ENCODE peak calls at places on chromosomes 4 and X, in nine cellular contexts. T is Peyer's patch, Y is choroid plexus epithelial cell, B is NB4, S is right lobe of liver, C is heart left ventricle, G is brain microvascular endothelial cell, X is Karpas-422, F is lower leg skin. R is an unnamed sample.

GRCh38 chrX:131747173-131747572 is 203.3 kb downstream of the OR13H1 start:
- DNase-seq in T (peak), Y (no peak), B (no peak), S (peak), C (no peak), G (peak), X (peak), F (no peak), R (no peak)

GRCh38 chr4:72954811-72955210 is 114.7 kb downstream of the COX18 start:
- DNase-seq in T (no peak), Y (no peak), B (no peak), S (no peak), C (no peak), G (no peak), X (no peak), F (no peak), R (no peak)

GRCh38 chrX:125998432-125998831 is 167.7 kb downstream of the DCAF12L2 start:
- DNase-seq in T (no peak), Y (peak), B (peak), S (no peak), C (no peak), G (peak), X (peak), F (no peak), R (no peak)

GRCh38 chr4:67939195-67939594 is 24.1 kb downstream of the TMPRSS11A start:
- DNase-seq in T (no peak), Y (no peak), B (no peak), S (no peak), C (no peak), G (no peak), X (no peak), F (no peak), R (no peak)

GRCh38 chrX:132853040-132853439 is 105.4 kb downstream of the HS6ST2 start:
- DNase-seq in T (no peak), Y (peak), B (peak), S (no peak), C (no peak), G (peak), X (no peak), F (no peak), R (no peak)

GRCh38 chr4:33395731-33396485 is 2675.7 kb downstream of the PCDH7 start:
- DNase-seq in T (no peak), Y (no peak), B (no peak), S (no peak), C (no peak), G (no peak), X (no peak), F (no peak), R (no peak)

GRCh38 chrX:12421918-12422317 is 283.6 kb downstream of the FRMPD4 start:
- DNase-seq in T (no peak), Y (no peak), B (no peak), S (no peak), C (no peak), G (no peak), X (no peak), F (no peak), R (no peak)

GRCh38 chrX:20796450-20796849 is 529.7 kb upstream of the RPS6KA3 start:
- DNase-seq in T (no peak), Y (no peak), B (peak), S (no peak), C (no peak), G (no peak), X (no peak), F (no peak), R (no peak)

GRCh38 chr4:105496899-105497298 is 23.0 kb upstream of the PPA2 start:
- DNase-seq in T (no peak), Y (peak), B (no peak), S (no peak), C (no peak), G (no peak), X (no peak), F (no peak), R (no peak)

GRCh38 chr4:176306837-176307590 is 12.8 kb upstream of the SPCS3 start:
- DNase-seq in T (no peak), Y (no peak), B (no peak), S (no peak), C (no peak), G (no peak), X (no peak), F (no peak), R (no peak)

GRCh38 chr4:159655547-159655946 is 552.7 kb downstream of the RAPGEF2 start:
- DNase-seq in T (no peak), Y (peak), B (no peak), S (no peak), C (no peak), G (peak), X (no peak), F (no peak), R (peak)

GRCh38 chrX:140733766-140734342 is 24.3 kb downstream of the LINC00632 start:
- DNase-seq in T (peak), Y (peak), B (peak), S (no peak), C (no peak), G (peak), X (peak), F (no peak), R (no peak)

GRCh38 chrX:151977009-151977408 is 2.5 kb upstream of the GABRE start:
- DNase-seq in T (no peak), Y (no peak), B (no peak), S (no peak), C (no peak), G (no peak), X (no peak), F (no peak), R (no peak)

GRCh38 chrX:151975736-151976275 is 1.3 kb upstream of the GABRE start:
- DNase-seq in T (no peak), Y (no peak), B (no peak), S (no peak), C (no peak), G (no peak), X (no peak), F (no peak), R (no peak)

GRCh38 chrX:151973851-151974335 is 583 bp downstream of the GABRE start:
- DNase-seq in T (peak), Y (peak), B (no peak), S (peak), C (peak), G (no peak), X (no peak), F (peak), R (no peak)

GRCh38 chrX:151974336-151975227 is at the start of gene GABRE:
- DNase-seq in T (peak), Y (peak), B (no peak), S (peak), C (peak), G (no peak), X (no peak), F (peak), R (no peak)

DNA sequence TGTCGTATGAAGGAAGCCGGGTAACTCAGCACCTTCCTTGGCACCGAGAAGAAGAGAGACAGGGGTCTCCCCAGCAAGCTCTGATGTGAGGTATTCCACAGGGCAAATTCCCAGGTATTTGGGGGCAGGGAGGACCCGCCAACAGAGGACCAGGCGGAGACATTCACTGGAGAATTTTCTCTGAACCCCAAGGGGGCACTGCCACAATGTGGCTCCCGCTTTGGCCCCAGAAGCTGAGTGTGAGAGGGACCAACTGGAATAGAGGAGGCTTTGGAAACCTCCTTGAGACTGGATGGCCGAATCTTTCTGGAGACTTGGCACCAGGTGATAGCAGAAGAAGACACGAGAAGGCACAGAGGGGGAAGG is 735 bp upstream of the GABRE start:
- DNase-seq in T (no peak), Y (no peak), B (no peak), S (no peak), C (no peak), G (no peak), X (no peak), F (no peak), R (no peak)
- H3K4me3 ChIP-seq in T (peak), Y (no peak), B (no peak), S (no peak), C (no peak), G (peak), X (no peak), F (no peak), R (peak)

GRCh38 chr4:38855466-38855865 is 1.2 kb downstream of the TLR6 start:
- DNase-seq in T (no peak), Y (no peak), B (peak), S (no peak), C (no peak), G (no peak), X (peak), F (no peak), R (no peak)

GRCh38 chr4:38858097-38858420 is 1.4 kb upstream of the TLR6 start:
- DNase-seq in T (no peak), Y (no peak), B (no peak), S (no peak), C (no peak), G (no peak), X (no peak), F (no peak), R (no peak)

GRCh38 chr4:38857354-38858096 is 908 bp upstream of the TLR6 start:
- DNase-seq in T (peak), Y (peak), B (peak), S (no peak), C (peak), G (peak), X (peak), F (peak), R (peak)

GRCh38 chr4:38856524-38857337 is at the start of gene TLR6:
- DNase-seq in T (peak), Y (peak), B (peak), S (no peak), C (peak), G (peak), X (peak), F (peak), R (no peak)

GRCh38 chr4:38856046-38856445 is 571 bp downstream of the TLR6 start:
- DNase-seq in T (peak), Y (no peak), B (peak), S (no peak), C (no peak), G (no peak), X (peak), F (no peak), R (no peak)
- H3K4me3 ChIP-seq in T (peak), Y (peak), B (peak), S (peak), C (no peak), G (peak), X (peak), F (no peak), R (no peak)

GRCh38 chr4:131450572-131451209 is 1698.4 kb upstream of the PCDH10 start:
- DNase-seq in T (no peak), Y (no peak), B (no peak), S (no peak), C (no peak), G (no peak), X (no peak), F (no peak), R (no peak)
- H3K4me3 ChIP-seq in T (no peak), Y (no peak), B (no peak), S (no peak), C (no peak), G (no peak), X (peak), F (no peak), R (no peak)

GRCh38 chrX:46587753-46588171 is 14.2 kb downstream of the CHST7 start:
- DNase-seq in T (no peak), Y (no peak), B (no peak), S (no peak), C (peak), G (no peak), X (no peak), F (no peak), R (no peak)
- H3K4me3 ChIP-seq in T (no peak), Y (no peak), B (no peak), S (no peak), C (no peak), G (no peak), X (no peak), F (no peak), R (no peak)

R was measured in skeletal muscle cell.